ENCODE peak calls at places on chromosomes 12 and 14, in ten cellular contexts. One of them, this sample, is unnamed.

GRCh38 chr14:65981192-65981843 is 504.9 kb upstream of the CCDC196 start:
- DNase-seq in breast epithelium: no peak
- DNase-seq in IMR-90: no peak
- DNase-seq in GM10248: no peak
- DNase-seq in astrocyte of the cerebellum: no peak
- DNase-seq in stomach: no peak
- DNase-seq in A549: no peak
- DNase-seq in choroid plexus epithelial cell: no peak
- DNase-seq in fibroblast of pulmonary artery: no peak
- DNase-seq in pancreas: no peak
- DNase-seq in this sample: no peak

GRCh38 chr14:89171628-89172027 is 245.4 kb downstream of the FOXN3 start:
- DNase-seq in astrocyte of the cerebellum: no peak
- DNase-seq in fibroblast of pulmonary artery: no peak
- DNase-seq in pancreas: no peak
- DNase-seq in GM10248: no peak
- DNase-seq in breast epithelium: no peak
- DNase-seq in choroid plexus epithelial cell: no peak
- DNase-seq in stomach: no peak
- DNase-seq in IMR-90: no peak
- DNase-seq in A549: no peak
- DNase-seq in this sample: no peak

GRCh38 chr14:91223028-91223783 is 21.3 kb downstream of the GPR68 start:
- DNase-seq in astrocyte of the cerebellum: no peak
- DNase-seq in GM10248: no peak
- DNase-seq in A549: no peak
- DNase-seq in IMR-90: no peak
- DNase-seq in stomach: no peak
- DNase-seq in choroid plexus epithelial cell: no peak
- DNase-seq in pancreas: no peak
- DNase-seq in fibroblast of pulmonary artery: no peak
- DNase-seq in breast epithelium: no peak
- DNase-seq in this sample: no peak

GRCh38 chr12:121765573-121765972 is 27.9 kb downstream of the RHOF start:
- DNase-seq in choroid plexus epithelial cell: peak
- DNase-seq in pancreas: no peak
- DNase-seq in IMR-90: peak
- DNase-seq in stomach: no peak
- DNase-seq in A549: no peak
- DNase-seq in fibroblast of pulmonary artery: peak
- DNase-seq in GM10248: no peak
- DNase-seq in astrocyte of the cerebellum: peak
- DNase-seq in breast epithelium: no peak
- DNase-seq in this sample: no peak

GRCh38 chr14:104690861-104691455 is 1.5 kb downstream of the INF2 start:
- DNase-seq in pancreas: no peak
- DNase-seq in A549: no peak
- DNase-seq in fibroblast of pulmonary artery: no peak
- DNase-seq in breast epithelium: no peak
- DNase-seq in choroid plexus epithelial cell: no peak
- DNase-seq in IMR-90: no peak
- DNase-seq in stomach: no peak
- DNase-seq in GM10248: no peak
- DNase-seq in astrocyte of the cerebellum: no peak
- DNase-seq in this sample: no peak

GRCh38 chr14:21240417-21240816 is 28.8 kb downstream of the HNRNPC start:
- DNase-seq in A549: no peak
- DNase-seq in fibroblast of pulmonary artery: no peak
- DNase-seq in breast epithelium: no peak
- DNase-seq in GM10248: no peak
- DNase-seq in pancreas: no peak
- DNase-seq in choroid plexus epithelial cell: no peak
- DNase-seq in stomach: no peak
- DNase-seq in astrocyte of the cerebellum: no peak
- DNase-seq in IMR-90: no peak
- DNase-seq in this sample: no peak

GRCh38 chr12:42119085-42119633 is 25.5 kb downstream of the GXYLT1 start:
- DNase-seq in A549: no peak
- DNase-seq in choroid plexus epithelial cell: peak
- DNase-seq in stomach: no peak
- DNase-seq in pancreas: no peak
- DNase-seq in fibroblast of pulmonary artery: peak
- DNase-seq in GM10248: no peak
- DNase-seq in IMR-90: peak
- DNase-seq in breast epithelium: no peak
- DNase-seq in astrocyte of the cerebellum: no peak
- DNase-seq in this sample: no peak

GRCh38 chr14:23569443-23570151 is 2.0 kb upstream of the AP1G2 start:
- DNase-seq in breast epithelium: peak
- DNase-seq in IMR-90: no peak
- DNase-seq in astrocyte of the cerebellum: no peak
- DNase-seq in GM10248: no peak
- DNase-seq in pancreas: no peak
- DNase-seq in stomach: no peak
- DNase-seq in choroid plexus epithelial cell: peak
- DNase-seq in fibroblast of pulmonary artery: no peak
- DNase-seq in A549: no peak
- DNase-seq in this sample: no peak

GRCh38 chr12:11941601-11942360 is 129.0 kb upstream of the BCL2L14 start:
- DNase-seq in breast epithelium: no peak
- DNase-seq in astrocyte of the cerebellum: peak
- DNase-seq in fibroblast of pulmonary artery: peak
- DNase-seq in stomach: peak
- DNase-seq in choroid plexus epithelial cell: peak
- DNase-seq in pancreas: no peak
- DNase-seq in GM10248: no peak
- DNase-seq in IMR-90: peak
- DNase-seq in A549: no peak
- DNase-seq in this sample: no peak

DNA sequence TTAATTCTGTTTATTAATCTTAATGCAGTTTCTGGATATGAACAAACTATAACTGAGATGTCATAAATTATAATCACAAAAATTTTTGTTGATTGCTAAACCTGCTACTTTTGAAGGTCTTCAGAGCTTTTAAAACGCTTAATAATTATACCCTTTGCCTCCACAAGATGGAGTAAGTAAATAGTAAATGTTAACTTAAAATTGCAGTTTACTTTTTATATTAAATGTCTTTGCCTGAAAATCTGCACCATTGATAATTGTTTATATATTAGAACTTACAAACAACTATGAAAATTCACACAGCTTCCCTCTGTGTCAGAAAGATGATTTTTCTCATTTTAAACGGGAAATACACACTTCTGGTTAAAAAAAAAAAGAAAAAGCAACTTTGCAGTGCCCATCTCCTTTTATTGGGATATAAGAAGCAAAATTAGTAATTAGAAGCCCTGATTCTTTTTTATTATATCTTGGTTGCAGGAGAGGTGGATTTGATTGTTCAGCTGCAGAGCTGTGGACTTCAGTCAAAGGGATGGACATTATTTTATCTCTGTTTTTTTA is 35.6 kb downstream of the SCFD1 start:
- DNase-seq in IMR-90: peak
- DNase-seq in A549: peak
- DNase-seq in pancreas: no peak
- DNase-seq in choroid plexus epithelial cell: peak
- DNase-seq in stomach: no peak
- DNase-seq in fibroblast of pulmonary artery: peak
- DNase-seq in breast epithelium: no peak
- DNase-seq in astrocyte of the cerebellum: no peak
- DNase-seq in GM10248: no peak
- DNase-seq in this sample: no peak
- TF ChIP-seq CTCF in IMR-90: peak
- TF ChIP-seq CTCF in A549: peak
- TF ChIP-seq CTCF in pancreas: peak
- TF ChIP-seq CTCF in choroid plexus epithelial cell: peak
- TF ChIP-seq CTCF in stomach: no peak
- TF ChIP-seq CTCF in fibroblast of pulmonary artery: peak
- TF ChIP-seq CTCF in breast epithelium: peak
- TF ChIP-seq CTCF in astrocyte of the cerebellum: no peak
- TF ChIP-seq CTCF in GM10248: no peak
- TF ChIP-seq CTCF in this sample: peak

GRCh38 chr12:126144603-126145002 is 1079.4 kb downstream of the AACS start:
- DNase-seq in fibroblast of pulmonary artery: no peak
- DNase-seq in stomach: no peak
- DNase-seq in breast epithelium: no peak
- DNase-seq in choroid plexus epithelial cell: no peak
- DNase-seq in A549: no peak
- DNase-seq in IMR-90: no peak
- DNase-seq in GM10248: no peak
- DNase-seq in astrocyte of the cerebellum: no peak
- DNase-seq in pancreas: no peak
- DNase-seq in this sample: no peak

DNA sequence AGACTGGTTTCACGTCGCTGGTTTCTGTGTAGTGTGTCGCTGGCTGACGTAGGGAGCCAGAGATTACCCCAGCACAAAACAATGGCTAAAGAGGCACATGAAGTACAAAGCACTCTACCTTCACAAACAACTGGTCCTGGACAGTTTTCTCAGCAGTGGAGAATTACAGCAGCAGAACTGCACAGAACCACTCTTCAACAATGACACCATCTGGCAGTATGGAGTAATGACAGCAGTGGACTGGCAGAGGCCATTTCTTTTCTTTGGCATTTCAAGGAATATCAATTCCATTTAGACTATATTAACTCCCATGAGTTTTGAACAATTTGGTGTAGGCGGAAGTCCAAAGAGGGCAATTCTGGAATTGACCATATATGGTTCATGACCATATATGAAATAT is 1074.1 kb downstream of the AACS start:
- DNase-seq in IMR-90: no peak
- DNase-seq in astrocyte of the cerebellum: no peak
- DNase-seq in choroid plexus epithelial cell: peak
- DNase-seq in stomach: no peak
- DNase-seq in fibroblast of pulmonary artery: no peak
- DNase-seq in breast epithelium: no peak
- DNase-seq in GM10248: no peak
- DNase-seq in A549: no peak
- DNase-seq in pancreas: no peak
- DNase-seq in this sample: no peak
- TF ChIP-seq CTCF in IMR-90: no peak
- TF ChIP-seq CTCF in astrocyte of the cerebellum: peak
- TF ChIP-seq CTCF in choroid plexus epithelial cell: peak
- TF ChIP-seq CTCF in stomach: no peak
- TF ChIP-seq CTCF in fibroblast of pulmonary artery: no peak
- TF ChIP-seq CTCF in breast epithelium: no peak
- TF ChIP-seq CTCF in GM10248: no peak
- TF ChIP-seq CTCF in A549: no peak
- TF ChIP-seq CTCF in pancreas: no peak
- TF ChIP-seq CTCF in this sample: no peak

DNA sequence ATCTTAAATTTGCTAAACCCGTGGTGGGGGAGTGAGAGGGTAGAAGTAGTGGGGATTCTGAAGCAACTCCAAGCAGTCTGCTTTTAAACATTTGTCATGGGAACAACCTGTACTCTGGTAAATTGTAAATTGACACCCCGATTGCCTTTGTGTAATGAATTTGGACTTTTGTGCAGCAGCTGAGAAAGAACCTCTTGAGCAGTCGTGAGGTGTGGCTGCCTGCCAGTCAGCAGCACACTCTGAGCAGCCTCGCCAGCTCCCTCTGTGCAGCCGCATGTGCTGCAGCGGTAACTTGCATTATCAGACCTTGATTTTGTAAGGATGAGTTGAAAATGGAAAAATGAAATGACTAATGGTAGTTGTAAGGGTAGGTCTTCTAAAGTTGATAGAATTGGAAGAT is 74.3 kb downstream of the SUSD6 start:
- DNase-seq in A549: no peak
- DNase-seq in choroid plexus epithelial cell: peak
- DNase-seq in fibroblast of pulmonary artery: peak
- DNase-seq in breast epithelium: peak
- DNase-seq in IMR-90: peak
- DNase-seq in pancreas: peak
- DNase-seq in stomach: peak
- DNase-seq in GM10248: no peak
- DNase-seq in astrocyte of the cerebellum: peak
- DNase-seq in this sample: no peak
- TF ChIP-seq CTCF in A549: no peak
- TF ChIP-seq CTCF in choroid plexus epithelial cell: peak
- TF ChIP-seq CTCF in fibroblast of pulmonary artery: no peak
- TF ChIP-seq CTCF in breast epithelium: no peak
- TF ChIP-seq CTCF in IMR-90: no peak
- TF ChIP-seq CTCF in pancreas: no peak
- TF ChIP-seq CTCF in stomach: no peak
- TF ChIP-seq CTCF in GM10248: no peak
- TF ChIP-seq CTCF in astrocyte of the cerebellum: no peak
- TF ChIP-seq CTCF in this sample: no peak

DNA sequence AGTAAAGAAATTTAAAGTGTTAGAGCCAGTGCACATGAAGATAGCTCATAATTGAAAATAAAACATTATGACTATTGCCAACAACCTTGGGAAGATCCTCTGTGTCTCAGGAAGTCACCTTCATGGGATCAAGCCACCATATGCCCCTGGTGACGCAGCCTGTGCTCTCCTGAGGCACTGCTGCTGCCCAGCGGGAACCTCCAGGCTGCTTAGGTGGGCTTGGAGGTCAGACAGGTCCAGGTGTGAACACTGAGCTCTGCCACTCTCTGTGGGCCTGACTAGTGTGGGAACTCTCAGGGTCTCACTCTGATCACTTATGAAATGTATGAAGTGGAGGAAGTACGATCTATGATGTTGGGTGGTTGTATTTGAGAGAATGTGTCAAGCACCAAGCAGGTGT is 16.7 kb downstream of the SLC35E3 start:
- DNase-seq in pancreas: no peak
- DNase-seq in breast epithelium: no peak
- DNase-seq in astrocyte of the cerebellum: no peak
- DNase-seq in A549: no peak
- DNase-seq in choroid plexus epithelial cell: no peak
- DNase-seq in IMR-90: no peak
- DNase-seq in stomach: no peak
- DNase-seq in GM10248: no peak
- DNase-seq in fibroblast of pulmonary artery: no peak
- DNase-seq in this sample: no peak
- TF ChIP-seq CTCF in pancreas: no peak
- TF ChIP-seq CTCF in breast epithelium: no peak
- TF ChIP-seq CTCF in astrocyte of the cerebellum: no peak
- TF ChIP-seq CTCF in A549: no peak
- TF ChIP-seq CTCF in choroid plexus epithelial cell: no peak
- TF ChIP-seq CTCF in IMR-90: no peak
- TF ChIP-seq CTCF in stomach: no peak
- TF ChIP-seq CTCF in GM10248: no peak
- TF ChIP-seq CTCF in fibroblast of pulmonary artery: no peak
- TF ChIP-seq CTCF in this sample: no peak